ENCODE peak calls at places on chromosomes 12 and 14, in six cellular contexts. J is ACHN, P is fibroblast of pulmonary artery, Z is T-helper 9 cell, B is HEK293T, H is endothelial cell. E is an unnamed sample.

GRCh38 chr12:107912421-107913004 is 138.0 kb downstream of the ASCL4 start:
- DNase-seq in J (peak; percentile 87), P (peak; percentile 1), Z (peak; percentile 48), B (peak; percentile 84), H (peak; percentile 89), E (peak; percentile 49)

GRCh38 chr12:109759595-109759994 is 46.0 kb downstream of the FAM222A start:
- DNase-seq in J (no peak), P (no peak), Z (no peak), B (no peak), H (no peak), E (no peak)

GRCh38 chr14:104708606-104709268 is 15.3 kb upstream of the ADSS1 start:
- DNase-seq in J (peak; percentile 57), P (peak; percentile 65), Z (peak; percentile 66), B (peak; percentile 90), H (peak; percentile 83), E (peak; percentile 76)

GRCh38 chr12:52006726-52007157 is at the start of gene TAMALIN:
- DNase-seq in J (peak; percentile 62), P (peak; percentile 77), Z (peak; percentile 83), B (no peak), H (peak; percentile 75), E (peak; percentile 67)

GRCh38 chr12:116210762-116211161 is 66.7 kb downstream of the MED13L start:
- DNase-seq in J (no peak), P (no peak), Z (no peak), B (no peak), H (no peak), E (no peak)

GRCh38 chr14:85534435-85534834 is 4.5 kb downstream of the FLRT2 start:
- DNase-seq in J (no peak), P (peak; percentile 33), Z (no peak), B (no peak), H (peak; percentile 27), E (no peak)

GRCh38 chr12:117098361-117099217 is 627 bp downstream of the TESC start:
- DNase-seq in J (peak; percentile 33), P (no peak), Z (peak; percentile 7), B (peak; percentile 40), H (no peak), E (no peak)

GRCh38 chr12:62760779-62761178 is 174.2 kb downstream of the PPM1H start:
- DNase-seq in J (peak; percentile 83), P (peak; percentile 33), Z (no peak), B (no peak), H (no peak), E (no peak)

GRCh38 chr12:119446459-119446858 is 111.9 kb downstream of the CCDC60 start:
- DNase-seq in J (peak; percentile 74), P (peak; percentile 17), Z (no peak), B (no peak), H (no peak), E (no peak)

GRCh38 chr12:124162151-124163110 is 132.5 kb upstream of the RFLNA start:
- DNase-seq in J (peak; percentile 32), P (peak; percentile 8), Z (no peak), B (no peak), H (no peak), E (peak; percentile 71)

GRCh38 chr12:14394317-14395058 is 29.0 kb downstream of the ATF7IP start:
- DNase-seq in J (peak; percentile 93), P (peak; percentile 84), Z (no peak), B (peak; percentile 45), H (peak; percentile 14), E (peak; percentile 40)

GRCh38 chr12:6974180-6974579 is 3.5 kb downstream of the EMG1 start:
- DNase-seq in J (no peak), P (no peak), Z (no peak), B (no peak), H (no peak), E (no peak)

GRCh38 chr12:49358548-49359141 is 8.6 kb upstream of the SPATS2 start:
- DNase-seq in J (peak; percentile 78), P (peak; percentile 83), Z (peak; percentile 31), B (peak; percentile 75), H (peak; percentile 62), E (peak; percentile 67)

GRCh38 chr12:43580601-43581000 is 28.6 kb upstream of the ADAMTS20 start:
- DNase-seq in J (no peak), P (no peak), Z (no peak), B (no peak), H (no peak), E (no peak)

GRCh38 chr12:2856901-2857495 is at the start of gene TEX52:
- DNase-seq in J (no peak), P (no peak), Z (no peak), B (no peak), H (no peak), E (no peak)

GRCh38 chr12:43329381-43329780 is 222.6 kb downstream of the ADAMTS20 start:
- DNase-seq in J (no peak), P (no peak), Z (no peak), B (no peak), H (no peak), E (no peak)

GRCh38 chr12:955923-956322 is 6.4 kb upstream of the RAD52 start:
- DNase-seq in J (no peak), P (no peak), Z (no peak), B (no peak), H (no peak), E (no peak)

GRCh38 chr12:91127751-91128150 is 16.5 kb upstream of the LUM start:
- DNase-seq in J (peak; percentile 45), P (peak; percentile 52), Z (no peak), B (no peak), H (no peak), E (peak; percentile 40)

GRCh38 chr12:113070117-113070906 is 13.8 kb downstream of the DTX1 start:
- DNase-seq in J (no peak), P (peak; percentile 11), Z (no peak), B (no peak), H (no peak), E (peak; percentile 44)

GRCh38 chr14:91728616-91729183 is 3.2 kb downstream of the CATSPERB start:
- DNase-seq in J (no peak), P (no peak), Z (no peak), B (no peak), H (no peak), E (no peak)

GRCh38 chr14:74569387-74569786 is 42.6 kb downstream of the LTBP2 start:
- DNase-seq in J (no peak), P (no peak), Z (no peak), B (no peak), H (no peak), E (no peak)

GRCh38 chr12:12999276-12999958 is 648 bp downstream of the HEBP1 start:
- DNase-seq in J (peak; percentile 54), P (peak; percentile 32), Z (no peak), B (no peak), H (peak; percentile 41), E (peak; percentile 40)

GRCh38 chr12:70919597-70920035 is 922 bp downstream of the PTPRR start:
- DNase-seq in J (peak; percentile 37), P (peak; percentile 34), Z (no peak), B (no peak), H (peak; percentile 17), E (no peak)